ENCODE peak calls at places on chromosomes 11 and 22, in six cellular contexts. P is GM12891, D is erythroblast, C is AG08396, T is prostate gland, F is amniotic stem cell. Z is an unnamed sample.

GRCh38 chr22:31327786-31328544 is 18.2 kb downstream of the PATZ1 start:
- DNase-seq in P (no peak), D (no peak), C (peak), T (no peak), F (no peak), Z (no peak)

GRCh38 chr22:45493286-45493771 is 9.4 kb upstream of the FBLN1 start:
- DNase-seq in P (no peak), D (no peak), C (no peak), T (no peak), F (no peak), Z (peak)

GRCh38 chr11:134625151-134625550 is 213.1 kb upstream of the B3GAT1 start:
- DNase-seq in P (no peak), D (no peak), C (no peak), T (no peak), F (no peak), Z (no peak)

GRCh38 chr11:15905334-15905733 is 451.0 kb downstream of the SOX6 start:
- DNase-seq in P (no peak), D (no peak), C (no peak), T (peak), F (no peak), Z (no peak)

GRCh38 chr22:49913446-49913845 is 4.8 kb downstream of the ALG12 start:
- DNase-seq in P (no peak), D (no peak), C (no peak), T (no peak), F (no peak), Z (no peak)

GRCh38 chr22:39493759-39494158 is 8.3 kb upstream of the MIEF1 start:
- DNase-seq in P (no peak), D (no peak), C (peak), T (no peak), F (peak), Z (peak)

GRCh38 chr22:20080445-20080775 is 369 bp downstream of the DGCR8 start:
- DNase-seq in P (peak), D (peak), C (peak), T (peak), F (no peak), Z (no peak)

GRCh38 chr22:23574371-23574811 is 5.7 kb downstream of the IGLL1 start:
- DNase-seq in P (no peak), D (no peak), C (no peak), T (no peak), F (no peak), Z (no peak)

GRCh38 chr11:13448876-13449275 is 14.1 kb downstream of the BTBD10 start:
- DNase-seq in P (no peak), D (no peak), C (no peak), T (no peak), F (no peak), Z (no peak)

GRCh38 chr11:67289651-67290479 is 762 bp downstream of the ANKRD13D start:
- DNase-seq in P (no peak), D (no peak), C (no peak), T (no peak), F (no peak), Z (no peak)

GRCh38 chr11:134393638-134394037 is 18.4 kb downstream of the B3GAT1 start:
- DNase-seq in P (no peak), D (no peak), C (no peak), T (peak), F (no peak), Z (no peak)

GRCh38 chr11:2376751-2377451 is at the start of gene CD81:
- DNase-seq in P (peak), D (peak), C (peak), T (no peak), F (no peak), Z (no peak)

GRCh38 chr11:125239585-125240331 is 75.2 kb downstream of the PKNOX2 start:
- DNase-seq in P (no peak), D (no peak), C (no peak), T (no peak), F (no peak), Z (no peak)

GRCh38 chr11:64003807-64004589 is 17.8 kb downstream of the OTUB1 start:
- DNase-seq in P (no peak), D (no peak), C (no peak), T (no peak), F (no peak), Z (no peak)

GRCh38 chr11:96279421-96280290 is 63.3 kb downstream of the MAML2 start:
- DNase-seq in P (no peak), D (peak), C (no peak), T (no peak), F (no peak), Z (no peak)

GRCh38 chr11:78138694-78139421 is 568 bp downstream of the ALG8 start:
- DNase-seq in P (no peak), D (peak), C (peak), T (no peak), F (no peak), Z (no peak)

GRCh38 chr11:61626580-61627380 is 45.9 kb upstream of the SYT7 start:
- DNase-seq in P (no peak), D (no peak), C (no peak), T (peak), F (no peak), Z (no peak)

GRCh38 chr11:118088531-118088930 is 1.8 kb upstream of the SMIM35 start:
- DNase-seq in P (no peak), D (no peak), C (no peak), T (no peak), F (no peak), Z (no peak)

GRCh38 chr11:96714689-96715088 is 324.9 kb downstream of the JRKL start:
- DNase-seq in P (no peak), D (no peak), C (no peak), T (no peak), F (no peak), Z (no peak)

GRCh38 chr22:22458896-22459588 is 49.5 kb downstream of the ZNF280B start:
- DNase-seq in P (no peak), D (no peak), C (no peak), T (no peak), F (no peak), Z (no peak)

GRCh38 chr11:7869467-7869866 is 61.6 kb downstream of the OR10A6 start:
- DNase-seq in P (no peak), D (no peak), C (no peak), T (no peak), F (no peak), Z (no peak)

GRCh38 chr22:39649500-39650089 is 79.0 kb downstream of the CACNA1I start:
- DNase-seq in P (no peak), D (no peak), C (no peak), T (no peak), F (no peak), Z (no peak)

GRCh38 chr11:133064152-133064877 is 468.0 kb downstream of the OPCML start:
- DNase-seq in P (peak), D (peak), C (peak), T (no peak), F (peak), Z (no peak)

GRCh38 chr22:17191163-17191562 is 28.1 kb downstream of the ADA2 start:
- DNase-seq in P (no peak), D (no peak), C (peak), T (no peak), F (no peak), Z (peak)

GRCh38 chr11:102452461-102453285 is at the start of gene TMEM123:
- DNase-seq in P (peak), D (peak), C (peak), T (peak), F (peak), Z (no peak)

GRCh38 chr11:72676874-72677341 is 2.7 kb upstream of the PDE2A start:
- DNase-seq in P (peak), D (peak), C (peak), T (peak), F (no peak), Z (no peak)

Z was measured in BJ.